ENCODE peak calls at places on chromosomes 12 and 14, in ten cellular contexts. B is heart right ventricle, N is Peyer's patch, U is fibroblast of lung, R is ovary, A is neuronal stem cell, G is right lobe of liver, D is HCT116, Y is vagina, C is small intestine. F is an unnamed sample.

GRCh38 chr12:25591132-25591531 is 38.0 kb upstream of the LMNTD1 start:
- DNase-seq in C (no peak), G (no peak), D (no peak), N (no peak), A (no peak), U (no peak), R (no peak), Y (no peak), B (no peak), F (no peak)

GRCh38 chr14:100436745-100437406 is 113.7 kb downstream of the SLC25A47 start:
- DNase-seq in B (no peak), C (no peak), Y (peak; percentile 67), R (no peak), G (peak; percentile 43), N (no peak), U (no peak), D (no peak), A (no peak), F (no peak)

GRCh38 chr14:20631023-20631820 is 10.3 kb downstream of the OR6S1 start:
- DNase-seq in D (no peak), Y (no peak), A (no peak), B (no peak), U (peak; percentile 53), R (peak; percentile 62), N (no peak), C (peak; percentile 61), G (no peak), F (peak; percentile 49)

GRCh38 chr12:127046467-127046866 is 1220.5 kb upstream of the TMEM132C start:
- DNase-seq in U (no peak), C (no peak), N (no peak), G (no peak), Y (no peak), A (no peak), R (no peak), D (no peak), B (no peak), F (no peak)

GRCh38 chr14:104573930-104574329 is 5.6 kb upstream of the C14orf180 start:
- DNase-seq in R (no peak), C (no peak), B (no peak), N (no peak), G (no peak), A (no peak), Y (no peak), U (no peak), D (no peak), F (no peak)

GRCh38 chr12:22635812-22636211 is 10.8 kb downstream of the ETNK1 start:
- DNase-seq in U (peak; percentile 79), Y (no peak), G (no peak), D (no peak), R (no peak), C (no peak), N (no peak), B (no peak), A (no peak), F (no peak)

GRCh38 chr14:65103150-65103760 is 938 bp upstream of the MAX start:
- DNase-seq in N (no peak), C (no peak), U (peak; percentile 24), B (no peak), A (no peak), D (no peak), Y (no peak), R (no peak), G (no peak), F (no peak)

GRCh38 chr14:58629273-58629672 is 8.5 kb upstream of the DACT1 start:
- DNase-seq in D (no peak), C (no peak), G (no peak), A (no peak), N (no peak), B (no peak), R (no peak), U (no peak), Y (no peak), F (no peak)

GRCh38 chr12:127711108-127711507 is 555.9 kb upstream of the TMEM132C start:
- DNase-seq in B (no peak), N (no peak), C (no peak), R (no peak), A (no peak), D (no peak), Y (no peak), G (no peak), U (no peak), F (no peak)

GRCh38 chr12:2642176-2642892 is 152.4 kb upstream of the FKBP4 start:
- DNase-seq in R (no peak), Y (no peak), C (no peak), A (no peak), G (no peak), B (no peak), U (no peak), N (no peak), D (no peak), F (no peak)

GRCh38 chr14:101518611-101519048 is 42.7 kb upstream of the DIO3 start:
- DNase-seq in N (no peak), U (no peak), Y (peak; percentile 92), A (no peak), B (no peak), R (no peak), G (no peak), C (no peak), D (no peak), F (no peak)

DNA sequence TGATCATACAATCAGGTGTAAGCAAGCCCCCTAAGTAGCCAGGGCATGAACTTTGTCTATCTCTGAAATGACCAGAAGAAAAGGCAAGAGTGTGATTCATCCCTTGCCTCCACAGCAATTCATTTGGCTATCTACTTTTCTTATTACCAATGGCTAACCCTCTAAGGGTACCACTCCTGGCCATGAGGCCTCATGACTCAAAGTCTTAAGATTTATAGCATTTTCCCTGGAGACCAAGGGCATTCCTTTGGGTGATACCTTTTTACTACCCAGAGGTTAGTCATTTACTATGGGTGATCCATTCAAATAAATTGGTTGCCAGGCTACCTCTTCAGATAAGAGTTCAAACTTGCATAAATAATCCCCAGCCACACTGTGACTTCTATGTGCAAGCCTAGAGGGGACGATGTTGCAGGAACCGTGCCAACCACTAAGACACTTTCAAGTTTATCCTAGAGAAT is 1.5 kb upstream of the LGALS3 start:
- DNase-seq in C (peak; percentile 96), N (no peak), Y (peak; percentile 84), A (no peak), D (no peak), R (no peak), U (peak; percentile 83), B (no peak), G (no peak), F (peak; percentile 88)
- H3K4me1 ChIP-seq in C (peaks cover 18% of the 10 kb centered on the region), N (peaks cover 6% of the 10 kb centered on the region), Y (peaks cover 82% of the 10 kb centered on the region), A (peaks cover 9% of the 10 kb centered on the region), D (peaks cover 38% of the 10 kb centered on the region), R (peaks cover 26% of the 10 kb centered on the region), U (peaks cover 21% of the 10 kb centered on the region), B (peaks cover 69% of the 10 kb centered on the region), G (no peaks in the 10 kb centered on the region), F (peaks cover 39% of the 10 kb centered on the region)

GRCh38 chr12:52037248-52037861 is 13.9 kb upstream of the NR4A1 start:
- DNase-seq in C (no peak), G (no peak), B (peak; percentile 66), Y (peak; percentile 92), A (no peak), N (peak; percentile 67), R (peak; percentile 86), D (no peak), U (peak; percentile 60), F (no peak)

GRCh38 chr12:52035926-52036325 is 15.3 kb upstream of the NR4A1 start:
- DNase-seq in G (no peak), C (no peak), A (no peak), B (no peak), R (peak; percentile 46), U (no peak), D (no peak), N (no peak), Y (no peak), F (no peak)

GRCh38 chr12:52041032-52041431 is 10.2 kb upstream of the NR4A1 start:
- DNase-seq in R (no peak), B (no peak), G (no peak), D (no peak), U (no peak), N (no peak), C (no peak), A (no peak), Y (no peak), F (no peak)

GRCh38 chr12:52036587-52037171 is 14.6 kb upstream of the NR4A1 start:
- DNase-seq in U (peak; percentile 77), D (no peak), A (no peak), C (peak; percentile 79), G (peak; percentile 91), N (peak; percentile 89), B (peak; percentile 94), R (peak; percentile 95), Y (peak; percentile 91), F (peak; percentile 83)

GRCh38 chr12:52038447-52038846 is 12.8 kb upstream of the NR4A1 start:
- DNase-seq in D (no peak), B (no peak), G (no peak), Y (no peak), A (no peak), N (no peak), C (no peak), U (no peak), R (peak; percentile 48), F (no peak)
- H3K4me1 ChIP-seq in D (peaks cover 8% of the 10 kb centered on the region), B (peaks cover 97% of the 10 kb centered on the region), G (no peaks in the 10 kb centered on the region), Y (peaks cover 63% of the 10 kb centered on the region), A (peaks cover 9% of the 10 kb centered on the region), N (peaks cover 3% of the 10 kb centered on the region), C (peaks cover 11% of the 10 kb centered on the region), U (peaks cover 8% of the 10 kb centered on the region), R (peaks cover 4% of the 10 kb centered on the region), F (peaks cover 11% of the 10 kb centered on the region)

DNA sequence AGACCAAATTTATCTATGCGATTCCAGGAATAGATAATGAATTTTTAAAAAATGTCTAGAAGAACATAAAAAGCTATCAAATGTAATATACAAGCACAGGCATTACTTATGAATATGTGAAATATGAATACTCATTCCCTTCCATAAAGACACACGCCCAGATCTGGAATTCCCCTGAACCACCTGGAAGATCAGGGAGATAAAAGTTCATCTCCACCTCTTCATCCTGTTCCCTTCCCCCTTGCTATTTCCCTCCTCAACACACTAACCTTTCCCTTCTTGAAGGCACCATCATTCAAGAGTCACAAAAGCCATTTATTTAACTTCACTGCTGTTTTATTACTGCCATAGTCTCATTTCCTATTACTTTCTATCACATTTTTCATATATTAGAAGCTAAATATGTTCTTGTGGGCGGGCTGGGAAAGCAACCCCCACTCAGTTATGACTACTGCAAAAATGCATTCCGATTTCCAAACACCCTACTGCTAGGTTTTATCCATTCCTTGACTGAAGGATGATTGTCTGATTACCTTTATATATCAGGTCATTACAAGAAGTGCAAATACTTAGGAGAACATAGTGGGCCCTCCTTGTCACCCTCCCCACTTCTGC is 16.1 kb downstream of the FGD6 start:
- DNase-seq in Y (peak; percentile 13), D (no peak), C (peak; percentile 23), U (peak; percentile 71), A (no peak), R (no peak), G (no peak), B (no peak), N (no peak), F (peak; percentile 94)
- H3K4me1 ChIP-seq in Y (peaks cover 51% of the 10 kb centered on the region), D (peaks cover 58% of the 10 kb centered on the region), C (no peaks in the 10 kb centered on the region), U (peaks cover 22% of the 10 kb centered on the region), A (peaks cover 14% of the 10 kb centered on the region), R (peaks cover 21% of the 10 kb centered on the region), G (peaks cover 10% of the 10 kb centered on the region), B (peaks cover 65% of the 10 kb centered on the region), N (no peaks in the 10 kb centered on the region), F (peaks cover 55% of the 10 kb centered on the region)

DNA sequence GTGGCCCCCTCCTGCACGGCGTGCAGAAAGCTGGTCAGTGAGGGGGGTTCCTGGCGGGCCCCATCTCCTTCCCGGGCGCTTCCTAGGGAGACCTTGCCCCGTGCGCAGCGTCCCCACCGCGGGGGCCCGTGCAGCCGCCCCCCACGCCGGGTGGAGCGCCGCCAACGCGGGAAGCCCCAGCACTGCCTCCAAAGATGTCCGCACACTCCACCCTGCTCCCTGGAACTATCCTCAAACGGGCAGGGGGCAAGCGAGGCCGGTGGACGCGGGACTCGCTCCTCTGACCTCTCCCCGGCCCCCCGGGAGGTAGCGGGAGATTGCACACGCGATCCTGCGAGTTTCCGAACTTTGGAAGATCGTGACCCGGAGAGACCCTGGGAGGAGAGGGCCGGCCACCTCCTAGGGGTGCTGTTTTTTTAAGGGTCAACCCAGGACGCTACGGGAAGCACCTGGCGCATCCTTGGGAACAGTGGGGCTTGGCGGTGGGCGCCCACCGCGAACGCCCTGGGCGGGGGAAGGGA is 1.5 kb upstream of the FZD10 start:
- DNase-seq in U (no peak), Y (no peak), C (no peak), N (no peak), D (no peak), B (no peak), A (no peak), R (peak; percentile 22), G (peak; percentile 36), F (no peak)
- H3K4me1 ChIP-seq in U (no peaks in the 10 kb centered on the region), Y (peaks cover 35% of the 10 kb centered on the region), C (no peaks in the 10 kb centered on the region), N (no peaks in the 10 kb centered on the region), D (no peaks in the 10 kb centered on the region), B (peaks cover 19% of the 10 kb centered on the region), A (peaks cover 31% of the 10 kb centered on the region), R (peaks cover 4% of the 10 kb centered on the region), G (no peaks in the 10 kb centered on the region), F (no peaks in the 10 kb centered on the region)